ENCODE peak calls at places on chromosomes 6 and 20, in six cellular contexts. P is psoas muscle, C is fibroblast of pulmonary artery, R is BE2C, T is A549, H is fibroblast of mammary gland. A is an unnamed sample.

GRCh38 chr6:74166849-74167248 is 470.8 kb downstream of the CD109 start:
- DNase-seq in R (no peak), C (no peak), H (peak; percentile 14), P (no peak), T (no peak), A (peak; percentile 1)

GRCh38 chr6:12538881-12539357 is 177.6 kb upstream of the PHACTR1 start:
- DNase-seq in T (no peak), C (peak; percentile 62), H (no peak), R (no peak), P (peak; percentile 28), A (peak; percentile 56)

GRCh38 chr6:13508711-13509705 is 21.6 kb upstream of the GFOD1 start:
- DNase-seq in H (peak; percentile 89), R (no peak), C (peak; percentile 56), P (no peak), T (no peak), A (no peak)

GRCh38 chr6:113644861-113645575 is 212.1 kb upstream of the MARCKS start:
- DNase-seq in C (peak; percentile 96), R (no peak), H (peak; percentile 97), P (no peak), T (no peak), A (peak; percentile 98)

GRCh38 chr20:38827770-38828281 is 22.3 kb downstream of the PPP1R16B start:
- DNase-seq in C (peak; percentile 67), R (no peak), P (no peak), T (no peak), H (no peak), A (no peak)

GRCh38 chr20:23086056-23086551 is at the start of gene CD93:
- DNase-seq in P (no peak), T (no peak), R (no peak), H (no peak), C (peak; percentile 70), A (no peak)

GRCh38 chr6:6328451-6328850 is 8.0 kb upstream of the F13A1 start:
- DNase-seq in T (no peak), C (no peak), H (no peak), R (no peak), P (no peak), A (no peak)

GRCh38 chr20:45971425-45971674 is 653 bp downstream of the ZNF335 start:
- DNase-seq in T (no peak), C (no peak), H (no peak), P (no peak), R (no peak), A (no peak)

GRCh38 chr20:11158146-11158545 is 484.3 kb upstream of the JAG1 start:
- DNase-seq in C (peak; percentile 69), R (no peak), P (no peak), H (no peak), T (no peak), A (no peak)

GRCh38 chr6:156808287-156808686 is 31.1 kb downstream of the ARID1B start:
- DNase-seq in T (no peak), P (no peak), R (peak; percentile 45), H (peak; percentile 53), C (peak; percentile 56), A (no peak)

GRCh38 chr6:93423542-93423941 is 4.2 kb upstream of the EPHA7 start:
- DNase-seq in R (peak; percentile 82), T (no peak), H (peak; percentile 44), C (peak; percentile 51), P (peak; percentile 6), A (peak; percentile 31)

GRCh38 chr20:46406986-46407670 is 713 bp upstream of the ELMO2 start:
- DNase-seq in H (no peak), C (peak; percentile 18), R (peak; percentile 43), P (peak; percentile 82), T (no peak), A (peak; percentile 11)

GRCh38 chr20:17644451-17644850 is 37.6 kb downstream of the RRBP1 start:
- DNase-seq in C (no peak), P (peak; percentile 62), T (no peak), H (no peak), R (no peak), A (no peak)

GRCh38 chr20:58905236-58905635 is 52.7 kb downstream of the GNAS start:
- DNase-seq in C (no peak), P (no peak), H (no peak), R (no peak), T (no peak), A (no peak)

GRCh38 chr6:160327981-160328380 is 20.2 kb upstream of the SLC22A3 start:
- DNase-seq in H (no peak), P (no peak), C (no peak), R (no peak), T (no peak), A (no peak)

GRCh38 chr20:47677314-47678129 is 107.8 kb downstream of the SULF2 start:
- DNase-seq in C (peak; percentile 37), P (no peak), R (peak; percentile 70), H (peak; percentile 31), T (peak; percentile 59), A (peak; percentile 28)

GRCh38 chr6:68343901-68344300 is 291.2 kb upstream of the ADGRB3 start:
- DNase-seq in T (peak; percentile 1), C (peak; percentile 34), R (peak; percentile 75), H (peak; percentile 35), P (no peak), A (no peak)

GRCh38 chr6:12806811-12807210 is 90.2 kb downstream of the PHACTR1 start:
- DNase-seq in R (no peak), H (no peak), T (no peak), C (peak; percentile 0), P (no peak), A (peak; percentile 1)

GRCh38 chr6:79467716-79468115 is 69.5 kb downstream of the LCA5 start:
- DNase-seq in T (no peak), P (no peak), R (peak; percentile 18), C (no peak), H (peak; percentile 10), A (no peak)

GRCh38 chr6:27863962-27864905 is 48.0 kb downstream of the OR2B2 start:
- DNase-seq in R (no peak), C (peak; percentile 29), H (peak; percentile 48), T (no peak), P (no peak), A (peak; percentile 29)

GRCh38 chr20:20214757-20215275 is 153.1 kb upstream of the INSM1 start:
- DNase-seq in H (no peak), P (no peak), R (no peak), C (no peak), T (no peak), A (no peak)

GRCh38 chr6:9789201-9789600 is 625.7 kb downstream of the TFAP2A start:
- DNase-seq in C (peak; percentile 7), T (no peak), R (no peak), P (no peak), H (no peak), A (peak; percentile 10)

GRCh38 chr20:56630506-56631317 is 1.6 kb downstream of the TFAP2C start:
- DNase-seq in T (no peak), C (no peak), R (no peak), P (no peak), H (peak; percentile 16), A (peak; percentile 33)

GRCh38 chr6:37538107-37538506 is 38.4 kb upstream of the CCDC167 start:
- DNase-seq in P (no peak), C (no peak), R (peak; percentile 40), H (no peak), T (peak; percentile 60), A (no peak)

GRCh38 chr6:122665929-122666328 is 55.7 kb downstream of the PKIB start:
- DNase-seq in H (no peak), C (no peak), T (no peak), P (no peak), R (no peak), A (no peak)

GRCh38 chr20:310645-311044 is 13.3 kb downstream of the ZCCHC3 start:
- DNase-seq in R (no peak), P (no peak), T (no peak), C (no peak), H (no peak), A (no peak)

GRCh38 chr20:308427-309038 is 11.2 kb downstream of the ZCCHC3 start:
- DNase-seq in H (no peak), C (no peak), R (no peak), T (no peak), P (no peak), A (no peak)

GRCh38 chr20:311603-312002 is 13.7 kb upstream of the SOX12 start:
- DNase-seq in H (peak; percentile 70), T (no peak), P (no peak), C (no peak), R (no peak), A (no peak)

GRCh38 chr20:309841-310644 is 12.7 kb downstream of the ZCCHC3 start:
- DNase-seq in T (no peak), P (peak; percentile 98), H (peak; percentile 99), R (peak; percentile 96), C (peak; percentile 99), A (peak; percentile 100)

GRCh38 chr20:309306-309840 is 12.0 kb downstream of the ZCCHC3 start:
- DNase-seq in C (peak; percentile 53), R (no peak), T (no peak), H (peak; percentile 50), P (no peak), A (peak; percentile 71)
- H3K4me3 ChIP-seq in C (peak overlapping the region; percentile 58), R (peak overlapping the region; percentile 59), T (no peak overlapping the region), H (peak overlapping the region; percentile 55), P (peak overlapping the region; percentile 60), A (peak overlapping the region; percentile 61)

GRCh38 chr20:9628589-9628988 is 114.2 kb downstream of the LAMP5 start:
- DNase-seq in C (no peak), R (no peak), H (no peak), T (no peak), P (no peak), A (no peak)
- TF ChIP-seq CTCF in C (no peak), R (peak; percentile 7), H (no peak), T (no peak), P (no peak), A (no peak)

GRCh38 chr6:139582956-139583355 is 208.5 kb upstream of the CITED2 start:
- DNase-seq in R (no peak), C (no peak), H (no peak), T (no peak), P (no peak), A (no peak)

GRCh38 chr6:139583420-139583819 is 209.0 kb upstream of the CITED2 start:
- DNase-seq in P (no peak), H (no peak), C (peak; percentile 22), T (no peak), R (no peak), A (no peak)

GRCh38 chr6:139587469-139587868 is 213.0 kb upstream of the CITED2 start:
- DNase-seq in R (no peak), P (no peak), H (peak; percentile 94), T (no peak), C (peak; percentile 82), A (peak; percentile 94)

GRCh38 chr6:139586273-139586672 is 211.8 kb upstream of the CITED2 start:
- DNase-seq in T (no peak), R (no peak), P (no peak), C (no peak), H (no peak), A (no peak)

DNA sequence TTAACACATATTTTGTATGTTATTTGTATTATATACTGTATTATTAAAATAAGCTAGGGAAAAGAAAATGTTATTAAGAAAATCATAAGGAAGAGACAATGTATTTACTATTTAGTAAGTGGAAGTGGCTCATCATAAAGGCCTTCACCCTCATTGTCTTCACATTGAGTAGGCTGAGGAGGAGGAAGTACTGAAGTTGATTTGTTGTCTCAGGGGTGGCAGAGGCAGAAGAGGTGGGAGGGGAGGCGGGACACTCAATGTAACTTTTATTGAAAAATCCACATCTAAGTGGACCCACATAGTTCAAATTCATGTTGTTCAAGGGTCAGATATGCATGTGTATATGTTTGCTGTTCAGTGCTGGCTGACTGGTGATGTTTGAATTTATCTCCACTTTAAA is 210.2 kb upstream of the CITED2 start:
- DNase-seq in R (no peak), H (no peak), P (no peak), C (no peak), T (no peak), A (no peak)
- H3K4me3 ChIP-seq in R (no peak overlapping the region), H (no peak overlapping the region), P (no peak overlapping the region), C (no peak overlapping the region), T (no peak overlapping the region), A (no peak overlapping the region)

GRCh38 chr6:158518196-158519127 is 41.4 kb upstream of the TMEM181 start:
- DNase-seq in P (peak; percentile 32), R (peak; percentile 82), H (peak; percentile 83), T (peak; percentile 70), C (peak; percentile 86), A (peak; percentile 79)
- TF ChIP-seq CTCF in P (peak; percentile 32), R (peak; percentile 82), H (peak; percentile 79), T (peak; percentile 58), C (peak; percentile 74), A (peak; percentile 68)

A was measured in fibroblast of villous mesenchyme.